ENCODE peak calls at places on chromosome 2, in ten cellular contexts. One of them, this sample, is unnamed.

GRCh38 chr2:150974864-150975263 is 286.8 kb downstream of the RBM43 start:
- DNase-seq in fibroblast of lung: no peak
- DNase-seq in stomach: no peak
- DNase-seq in esophagus squamous epithelium: no peak
- DNase-seq in uterus: no peak
- DNase-seq in ovary: no peak
- DNase-seq in colonic mucosa: no peak
- DNase-seq in aorta: no peak
- DNase-seq in naive thymus-derived CD4-positive, alpha-beta T cell: no peak
- DNase-seq in CD4-positive, alpha-beta memory T cell: no peak
- DNase-seq in this sample: no peak

GRCh38 chr2:1816414-1816911 is 72.1 kb upstream of the PXDN start:
- DNase-seq in naive thymus-derived CD4-positive, alpha-beta T cell: no peak
- DNase-seq in fibroblast of lung: peak; percentile 74
- DNase-seq in ovary: peak; percentile 32
- DNase-seq in CD4-positive, alpha-beta memory T cell: no peak
- DNase-seq in esophagus squamous epithelium: no peak
- DNase-seq in uterus: peak; percentile 75
- DNase-seq in aorta: peak; percentile 83
- DNase-seq in stomach: no peak
- DNase-seq in colonic mucosa: no peak
- DNase-seq in this sample: peak; percentile 82

GRCh38 chr2:76157531-76157930 is 446.8 kb upstream of the GCFC2 start:
- DNase-seq in aorta: no peak
- DNase-seq in esophagus squamous epithelium: no peak
- DNase-seq in ovary: no peak
- DNase-seq in CD4-positive, alpha-beta memory T cell: no peak
- DNase-seq in colonic mucosa: no peak
- DNase-seq in naive thymus-derived CD4-positive, alpha-beta T cell: no peak
- DNase-seq in uterus: no peak
- DNase-seq in stomach: no peak
- DNase-seq in fibroblast of lung: no peak
- DNase-seq in this sample: no peak

GRCh38 chr2:102439065-102439695 is 16.2 kb downstream of the IL18RAP start:
- DNase-seq in stomach: no peak
- DNase-seq in aorta: no peak
- DNase-seq in CD4-positive, alpha-beta memory T cell: no peak
- DNase-seq in uterus: no peak
- DNase-seq in colonic mucosa: no peak
- DNase-seq in ovary: no peak
- DNase-seq in fibroblast of lung: peak; percentile 82
- DNase-seq in esophagus squamous epithelium: no peak
- DNase-seq in naive thymus-derived CD4-positive, alpha-beta T cell: no peak
- DNase-seq in this sample: no peak

GRCh38 chr2:96409543-96410184 is 74.1 kb downstream of the NCAPH start:
- DNase-seq in CD4-positive, alpha-beta memory T cell: no peak
- DNase-seq in aorta: no peak
- DNase-seq in uterus: no peak
- DNase-seq in fibroblast of lung: peak; percentile 64
- DNase-seq in naive thymus-derived CD4-positive, alpha-beta T cell: no peak
- DNase-seq in esophagus squamous epithelium: no peak
- DNase-seq in ovary: no peak
- DNase-seq in colonic mucosa: no peak
- DNase-seq in stomach: no peak
- DNase-seq in this sample: no peak

GRCh38 chr2:195710407-195710806 is 53.4 kb downstream of the SLC39A10 start:
- DNase-seq in CD4-positive, alpha-beta memory T cell: no peak
- DNase-seq in fibroblast of lung: peak; percentile 75
- DNase-seq in ovary: no peak
- DNase-seq in uterus: no peak
- DNase-seq in naive thymus-derived CD4-positive, alpha-beta T cell: no peak
- DNase-seq in aorta: no peak
- DNase-seq in esophagus squamous epithelium: no peak
- DNase-seq in stomach: no peak
- DNase-seq in colonic mucosa: no peak
- DNase-seq in this sample: no peak

GRCh38 chr2:141498561-141498960 is 632.3 kb downstream of the LRP1B start:
- DNase-seq in uterus: no peak
- DNase-seq in naive thymus-derived CD4-positive, alpha-beta T cell: no peak
- DNase-seq in ovary: no peak
- DNase-seq in aorta: no peak
- DNase-seq in esophagus squamous epithelium: no peak
- DNase-seq in CD4-positive, alpha-beta memory T cell: no peak
- DNase-seq in colonic mucosa: no peak
- DNase-seq in stomach: no peak
- DNase-seq in fibroblast of lung: peak; percentile 80
- DNase-seq in this sample: no peak

GRCh38 chr2:85779641-85780315 is 26.0 kb downstream of the ATOH8 start:
- DNase-seq in aorta: peak; percentile 46
- DNase-seq in fibroblast of lung: no peak
- DNase-seq in colonic mucosa: no peak
- DNase-seq in ovary: no peak
- DNase-seq in stomach: no peak
- DNase-seq in esophagus squamous epithelium: no peak
- DNase-seq in uterus: no peak
- DNase-seq in CD4-positive, alpha-beta memory T cell: no peak
- DNase-seq in naive thymus-derived CD4-positive, alpha-beta T cell: no peak
- DNase-seq in this sample: peak; percentile 66

GRCh38 chr2:124520953-124521352 is 495.9 kb downstream of the CNTNAP5 start:
- DNase-seq in naive thymus-derived CD4-positive, alpha-beta T cell: no peak
- DNase-seq in uterus: no peak
- DNase-seq in ovary: no peak
- DNase-seq in colonic mucosa: no peak
- DNase-seq in fibroblast of lung: no peak
- DNase-seq in stomach: no peak
- DNase-seq in CD4-positive, alpha-beta memory T cell: no peak
- DNase-seq in esophagus squamous epithelium: no peak
- DNase-seq in aorta: no peak
- DNase-seq in this sample: no peak

GRCh38 chr2:53987336-53987921 is 16.6 kb upstream of the PSME4 start:
- DNase-seq in esophagus squamous epithelium: no peak
- DNase-seq in stomach: no peak
- DNase-seq in uterus: peak; percentile 39
- DNase-seq in naive thymus-derived CD4-positive, alpha-beta T cell: no peak
- DNase-seq in fibroblast of lung: peak; percentile 88
- DNase-seq in ovary: no peak
- DNase-seq in colonic mucosa: no peak
- DNase-seq in aorta: no peak
- DNase-seq in CD4-positive, alpha-beta memory T cell: no peak
- DNase-seq in this sample: no peak

GRCh38 chr2:217936952-217937351 is 65.8 kb downstream of the TNS1 start:
- DNase-seq in uterus: no peak
- DNase-seq in CD4-positive, alpha-beta memory T cell: no peak
- DNase-seq in ovary: no peak
- DNase-seq in esophagus squamous epithelium: no peak
- DNase-seq in naive thymus-derived CD4-positive, alpha-beta T cell: no peak
- DNase-seq in aorta: no peak
- DNase-seq in stomach: no peak
- DNase-seq in colonic mucosa: no peak
- DNase-seq in fibroblast of lung: no peak
- DNase-seq in this sample: no peak

GRCh38 chr2:217935901-217936684 is 66.7 kb downstream of the TNS1 start:
- DNase-seq in ovary: no peak
- DNase-seq in stomach: no peak
- DNase-seq in aorta: peak; percentile 72
- DNase-seq in fibroblast of lung: peak; percentile 84
- DNase-seq in naive thymus-derived CD4-positive, alpha-beta T cell: no peak
- DNase-seq in esophagus squamous epithelium: no peak
- DNase-seq in colonic mucosa: no peak
- DNase-seq in uterus: no peak
- DNase-seq in CD4-positive, alpha-beta memory T cell: no peak
- DNase-seq in this sample: no peak

GRCh38 chr2:217939220-217939619 is 63.6 kb downstream of the TNS1 start:
- DNase-seq in naive thymus-derived CD4-positive, alpha-beta T cell: no peak
- DNase-seq in esophagus squamous epithelium: no peak
- DNase-seq in uterus: no peak
- DNase-seq in stomach: no peak
- DNase-seq in fibroblast of lung: no peak
- DNase-seq in colonic mucosa: no peak
- DNase-seq in aorta: peak; percentile 68
- DNase-seq in CD4-positive, alpha-beta memory T cell: no peak
- DNase-seq in ovary: no peak
- DNase-seq in this sample: no peak

GRCh38 chr2:217938038-217938437 is 64.8 kb downstream of the TNS1 start:
- DNase-seq in aorta: peak; percentile 55
- DNase-seq in stomach: no peak
- DNase-seq in CD4-positive, alpha-beta memory T cell: no peak
- DNase-seq in uterus: no peak
- DNase-seq in colonic mucosa: no peak
- DNase-seq in naive thymus-derived CD4-positive, alpha-beta T cell: no peak
- DNase-seq in esophagus squamous epithelium: no peak
- DNase-seq in fibroblast of lung: no peak
- DNase-seq in ovary: no peak
- DNase-seq in this sample: no peak

DNA sequence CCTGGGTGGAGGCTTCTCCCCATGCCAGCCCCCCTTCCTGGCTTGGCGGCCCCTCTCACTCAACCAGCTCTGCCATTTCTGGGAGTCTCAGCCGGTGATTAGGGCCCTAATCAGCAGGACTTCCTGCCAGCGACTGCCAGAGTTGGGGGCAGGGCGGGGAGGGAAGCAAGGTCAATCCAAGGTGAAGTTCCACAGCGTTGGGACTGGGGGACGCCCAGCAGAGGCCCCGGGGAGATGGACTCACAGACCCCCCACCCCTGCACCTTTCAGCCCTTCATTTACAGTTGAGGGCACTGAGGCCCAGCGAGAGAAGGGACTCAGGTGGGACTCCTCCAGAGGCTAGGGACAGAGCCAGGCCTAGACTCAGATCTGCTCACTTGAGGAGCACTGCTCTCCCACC is 65.3 kb downstream of the TNS1 start:
- DNase-seq in esophagus squamous epithelium: no peak
- DNase-seq in ovary: no peak
- DNase-seq in colonic mucosa: no peak
- DNase-seq in CD4-positive, alpha-beta memory T cell: no peak
- DNase-seq in fibroblast of lung: peak; percentile 60
- DNase-seq in naive thymus-derived CD4-positive, alpha-beta T cell: no peak
- DNase-seq in aorta: peak; percentile 82
- DNase-seq in uterus: no peak
- DNase-seq in stomach: peak; percentile 47
- DNase-seq in this sample: no peak
- H3K27ac ChIP-seq in esophagus squamous epithelium: peak overlapping the region; percentile 91
- H3K27ac ChIP-seq in ovary: peak overlapping the region; percentile 67
- H3K27ac ChIP-seq in colonic mucosa: peak overlapping the region; percentile 68
- H3K27ac ChIP-seq in CD4-positive, alpha-beta memory T cell: no peak overlapping the region
- H3K27ac ChIP-seq in fibroblast of lung: peak overlapping the region; percentile 54
- H3K27ac ChIP-seq in naive thymus-derived CD4-positive, alpha-beta T cell: no peak overlapping the region
- H3K27ac ChIP-seq in aorta: peak overlapping the region; percentile 88
- H3K27ac ChIP-seq in uterus: peak overlapping the region; percentile 97
- H3K27ac ChIP-seq in stomach: peak overlapping the region; percentile 92
- H3K27ac ChIP-seq in this sample: peak overlapping the region; percentile 86

DNA sequence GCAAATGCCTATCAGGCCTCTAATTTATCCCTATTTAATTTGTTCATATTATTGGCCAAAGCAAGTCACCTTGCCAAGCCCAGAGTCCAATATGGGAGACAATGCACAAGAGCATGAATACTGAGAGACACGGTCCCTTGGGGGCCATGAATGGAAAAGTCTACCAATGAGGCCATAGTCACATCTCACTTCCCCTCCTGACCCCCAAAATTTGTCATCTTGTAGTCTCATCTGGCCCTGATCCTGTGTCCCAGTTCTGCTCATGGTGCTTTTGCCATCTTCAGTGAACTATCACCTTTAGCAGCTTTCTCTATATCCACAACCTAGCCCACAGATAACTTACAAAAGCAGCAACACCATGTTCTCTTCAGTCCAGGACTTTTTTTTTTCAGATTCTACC is 302.7 kb upstream of the MGAT5 start:
- DNase-seq in esophagus squamous epithelium: no peak
- DNase-seq in uterus: no peak
- DNase-seq in ovary: no peak
- DNase-seq in fibroblast of lung: no peak
- DNase-seq in naive thymus-derived CD4-positive, alpha-beta T cell: no peak
- DNase-seq in colonic mucosa: no peak
- DNase-seq in aorta: no peak
- DNase-seq in CD4-positive, alpha-beta memory T cell: no peak
- DNase-seq in stomach: no peak
- DNase-seq in this sample: no peak
- H3K27me3 ChIP-seq in esophagus squamous epithelium: peaks cover 10% of the 10 kb centered on the region
- H3K27me3 ChIP-seq in uterus: no peaks in the 10 kb centered on the region
- H3K27me3 ChIP-seq in ovary: no peaks in the 10 kb centered on the region
- H3K27me3 ChIP-seq in fibroblast of lung: peaks cover 3% of the 10 kb centered on the region
- H3K27me3 ChIP-seq in naive thymus-derived CD4-positive, alpha-beta T cell: no peaks in the 10 kb centered on the region
- H3K27me3 ChIP-seq in colonic mucosa: no peaks in the 10 kb centered on the region
- H3K27me3 ChIP-seq in aorta: no peaks in the 10 kb centered on the region
- H3K27me3 ChIP-seq in CD4-positive, alpha-beta memory T cell: no peaks in the 10 kb centered on the region
- H3K27me3 ChIP-seq in stomach: no peaks in the 10 kb centered on the region
- H3K27me3 ChIP-seq in this sample: no peaks in the 10 kb centered on the region

GRCh38 chr2:45724329-45724728 is 72.9 kb downstream of the PRKCE start:
- DNase-seq in stomach: no peak
- DNase-seq in colonic mucosa: no peak
- DNase-seq in CD4-positive, alpha-beta memory T cell: no peak
- DNase-seq in uterus: no peak
- DNase-seq in esophagus squamous epithelium: no peak
- DNase-seq in naive thymus-derived CD4-positive, alpha-beta T cell: no peak
- DNase-seq in fibroblast of lung: no peak
- DNase-seq in aorta: no peak
- DNase-seq in ovary: no peak
- DNase-seq in this sample: no peak
- H3K4me3 ChIP-seq in stomach: no peak overlapping the region
- H3K4me3 ChIP-seq in colonic mucosa: no peak overlapping the region
- H3K4me3 ChIP-seq in CD4-positive, alpha-beta memory T cell: no peak overlapping the region
- H3K4me3 ChIP-seq in uterus: no peak overlapping the region
- H3K4me3 ChIP-seq in esophagus squamous epithelium: no peak overlapping the region
- H3K4me3 ChIP-seq in naive thymus-derived CD4-positive, alpha-beta T cell: no peak overlapping the region
- H3K4me3 ChIP-seq in fibroblast of lung: no peak overlapping the region
- H3K4me3 ChIP-seq in aorta: no peak overlapping the region
- H3K4me3 ChIP-seq in ovary: no peak overlapping the region
- H3K4me3 ChIP-seq in this sample: no peak overlapping the region

GRCh38 chr2:109318949-109319342 is 189.9 kb downstream of the SH3RF3 start:
- DNase-seq in naive thymus-derived CD4-positive, alpha-beta T cell: no peak
- DNase-seq in uterus: no peak
- DNase-seq in aorta: no peak
- DNase-seq in fibroblast of lung: no peak
- DNase-seq in CD4-positive, alpha-beta memory T cell: no peak
- DNase-seq in stomach: no peak
- DNase-seq in colonic mucosa: no peak
- DNase-seq in esophagus squamous epithelium: no peak
- DNase-seq in ovary: no peak
- DNase-seq in this sample: no peak

GRCh38 chr2:109316091-109316490 is 187.1 kb downstream of the SH3RF3 start:
- DNase-seq in colonic mucosa: no peak
- DNase-seq in aorta: no peak
- DNase-seq in esophagus squamous epithelium: no peak
- DNase-seq in stomach: no peak
- DNase-seq in CD4-positive, alpha-beta memory T cell: no peak
- DNase-seq in naive thymus-derived CD4-positive, alpha-beta T cell: no peak
- DNase-seq in ovary: no peak
- DNase-seq in uterus: no peak
- DNase-seq in fibroblast of lung: no peak
- DNase-seq in this sample: no peak

GRCh38 chr2:109320195-109320935 is 191.4 kb downstream of the SH3RF3 start:
- DNase-seq in fibroblast of lung: no peak
- DNase-seq in aorta: no peak
- DNase-seq in uterus: no peak
- DNase-seq in colonic mucosa: no peak
- DNase-seq in stomach: no peak
- DNase-seq in naive thymus-derived CD4-positive, alpha-beta T cell: no peak
- DNase-seq in esophagus squamous epithelium: no peak
- DNase-seq in CD4-positive, alpha-beta memory T cell: no peak
- DNase-seq in ovary: no peak
- DNase-seq in this sample: no peak

GRCh38 chr2:109318150-109318948 is 189.3 kb downstream of the SH3RF3 start:
- DNase-seq in ovary: peak; percentile 82
- DNase-seq in uterus: peak; percentile 84
- DNase-seq in colonic mucosa: peak; percentile 69
- DNase-seq in aorta: peak; percentile 88
- DNase-seq in CD4-positive, alpha-beta memory T cell: no peak
- DNase-seq in naive thymus-derived CD4-positive, alpha-beta T cell: no peak
- DNase-seq in fibroblast of lung: peak; percentile 94
- DNase-seq in stomach: peak; percentile 50
- DNase-seq in esophagus squamous epithelium: peak; percentile 14
- DNase-seq in this sample: peak; percentile 92

GRCh38 chr2:109317471-109318090 is 188.6 kb downstream of the SH3RF3 start:
- DNase-seq in fibroblast of lung: no peak
- DNase-seq in stomach: no peak
- DNase-seq in CD4-positive, alpha-beta memory T cell: no peak
- DNase-seq in uterus: no peak
- DNase-seq in colonic mucosa: no peak
- DNase-seq in naive thymus-derived CD4-positive, alpha-beta T cell: no peak
- DNase-seq in esophagus squamous epithelium: no peak
- DNase-seq in aorta: no peak
- DNase-seq in ovary: no peak
- DNase-seq in this sample: no peak
- H3K27ac ChIP-seq in fibroblast of lung: peak overlapping the region; percentile 93
- H3K27ac ChIP-seq in stomach: peak overlapping the region; percentile 85
- H3K27ac ChIP-seq in CD4-positive, alpha-beta memory T cell: no peak overlapping the region
- H3K27ac ChIP-seq in uterus: peak overlapping the region; percentile 61
- H3K27ac ChIP-seq in colonic mucosa: peak overlapping the region; percentile 8
- H3K27ac ChIP-seq in naive thymus-derived CD4-positive, alpha-beta T cell: no peak overlapping the region
- H3K27ac ChIP-seq in esophagus squamous epithelium: peak overlapping the region; percentile 89
- H3K27ac ChIP-seq in aorta: no peak overlapping the region
- H3K27ac ChIP-seq in ovary: peak overlapping the region; percentile 61
- H3K27ac ChIP-seq in this sample: peak overlapping the region; percentile 77